ENCODE peak calls at places on chromosomes 13 and 19, in ten cellular contexts. X, M, K, A, D, F, W, L, R and I are unnamed samples.

GRCh38 chr13:92143766-92144165 is 745.3 kb downstream of the GPC5 start:
- DNase-seq in L (no peak), M (no peak), A (no peak), F (no peak), R (peak), K (no peak), D (peak), W (no peak), X (no peak), I (no peak)

GRCh38 chr19:16886305-16886880 is 2.4 kb upstream of the F2RL3 start:
- DNase-seq in F (no peak), R (peak), W (no peak), M (peak), K (peak), X (no peak), D (peak), A (no peak), L (no peak), I (no peak)

GRCh38 chr19:18251587-18252369 is 22.5 kb downstream of the IQCN start:
- DNase-seq in R (peak), F (peak), A (no peak), D (peak), X (peak), L (peak), M (peak), K (peak), W (peak), I (peak)

GRCh38 chr13:39765801-39766463 is 110.5 kb downstream of the COG6 start:
- DNase-seq in X (no peak), K (peak), D (no peak), A (no peak), L (peak), W (peak), R (peak), M (peak), F (peak), I (peak)

GRCh38 chr19:38692458-38693379 is 45.3 kb downstream of the ACTN4 start:
- DNase-seq in X (no peak), K (no peak), M (no peak), D (no peak), F (no peak), R (no peak), L (no peak), A (no peak), W (no peak), I (no peak)

GRCh38 chr19:17246681-17247425 is 1.1 kb upstream of the NR2F6 start:
- DNase-seq in M (peak), D (no peak), A (no peak), L (peak), W (peak), R (no peak), K (no peak), F (peak), X (no peak), I (peak)

GRCh38 chr19:45972081-45972943 is 1.4 kb downstream of the NOVA2 start:
- DNase-seq in L (no peak), W (no peak), F (peak), X (peak), K (peak), A (no peak), D (no peak), M (no peak), R (no peak), I (no peak)

GRCh38 chr19:21322528-21322927 is 6.7 kb downstream of the ZNF708 start:
- DNase-seq in R (no peak), K (no peak), A (no peak), W (no peak), D (peak), F (no peak), X (no peak), L (no peak), M (no peak), I (no peak)

GRCh38 chr19:9178901-9179300 is at the start of gene OR7D2:
- DNase-seq in D (no peak), R (no peak), L (no peak), W (no peak), X (no peak), K (no peak), F (no peak), M (no peak), A (no peak), I (no peak)

GRCh38 chr19:38785187-38785699 is 3.8 kb upstream of the LGALS7B start:
- DNase-seq in X (no peak), L (no peak), W (no peak), F (no peak), K (no peak), A (no peak), M (peak), D (no peak), R (no peak), I (no peak)

GRCh38 chr19:12834976-12835757 is 788 bp upstream of the RTBDN start:
- DNase-seq in L (no peak), R (no peak), X (no peak), D (no peak), M (peak), A (no peak), K (no peak), F (peak), W (peak), I (peak)

GRCh38 chr19:32997716-32998355 is 25.8 kb downstream of the FAAP24 start:
- DNase-seq in W (no peak), M (no peak), X (no peak), A (no peak), D (no peak), K (no peak), R (no peak), F (no peak), L (no peak), I (no peak)

GRCh38 chr13:75161804-75162203 is 320.2 kb downstream of the TBC1D4 start:
- DNase-seq in X (no peak), R (no peak), A (no peak), D (no peak), W (no peak), L (no peak), M (no peak), F (no peak), K (no peak), I (no peak)

GRCh38 chr19:17184381-17184841 is 30.7 kb upstream of the USE1 start:
- DNase-seq in K (no peak), X (peak), M (no peak), R (no peak), F (no peak), W (no peak), D (no peak), L (no peak), A (no peak), I (no peak)

GRCh38 chr19:46077815-46078167 is 37.0 kb upstream of the IGFL4 start:
- DNase-seq in F (no peak), R (no peak), X (no peak), A (no peak), K (no peak), L (no peak), M (no peak), W (no peak), D (no peak), I (no peak)

GRCh38 chr13:41668130-41668757 is 210.9 kb downstream of the RGCC start:
- DNase-seq in R (peak), K (peak), W (peak), M (no peak), X (peak), A (no peak), D (peak), L (no peak), F (no peak), I (peak)

GRCh38 chr13:45482571-45483173 is 17.9 kb downstream of the COG3 start:
- DNase-seq in A (no peak), X (no peak), R (peak), F (no peak), M (no peak), W (no peak), L (no peak), D (peak), K (no peak), I (no peak)

GRCh38 chr13:26280295-26280694 is 26.4 kb downstream of the CDK8 start:
- DNase-seq in A (no peak), F (no peak), D (peak), W (no peak), R (peak), M (no peak), L (no peak), K (no peak), X (no peak), I (no peak)

GRCh38 chr13:74732736-74733135 is 598.5 kb upstream of the KLF12 start:
- DNase-seq in F (no peak), W (no peak), A (no peak), M (no peak), X (no peak), R (no peak), D (no peak), L (no peak), K (no peak), I (no peak)

GRCh38 chr13:88042489-88042888 is 371.3 kb downstream of the SLITRK5 start:
- DNase-seq in A (no peak), K (no peak), L (no peak), M (no peak), W (no peak), X (no peak), R (peak), D (no peak), F (no peak), I (no peak)

GRCh38 chr13:51297556-51297955 is 41.9 kb upstream of the SERPINE3 start:
- DNase-seq in R (no peak), K (no peak), A (no peak), F (no peak), M (no peak), W (no peak), L (no peak), D (no peak), X (no peak), I (no peak)

GRCh38 chr13:97321616-97322321 is 99.6 kb downstream of the MBNL2 start:
- DNase-seq in K (no peak), A (no peak), F (no peak), M (peak), L (no peak), X (no peak), D (no peak), W (no peak), R (no peak), I (no peak)

GRCh38 chr13:111658150-111659100 is 338.0 kb downstream of the TEX29 start:
- DNase-seq in R (no peak), W (no peak), D (no peak), M (no peak), A (no peak), X (no peak), K (no peak), F (peak), L (no peak), I (peak)

GRCh38 chr13:104196611-104197010 is 1130.4 kb upstream of the SLC10A2 start:
- DNase-seq in A (no peak), X (no peak), R (no peak), W (no peak), K (no peak), D (no peak), M (no peak), L (no peak), F (no peak), I (no peak)

GRCh38 chr19:35714601-35715354 is 3.0 kb upstream of the KMT2B start:
- DNase-seq in M (no peak), K (no peak), R (no peak), L (no peak), W (no peak), F (no peak), A (no peak), X (no peak), D (no peak), I (no peak)

GRCh38 chr13:73681015-73681414 is 453.2 kb downstream of the KLF12 start:
- DNase-seq in L (no peak), D (no peak), W (no peak), X (no peak), R (no peak), K (no peak), A (no peak), M (no peak), F (no peak), I (no peak)

GRCh38 chr13:42997381-42997780 is 5.3 kb upstream of the EPSTI1 start:
- DNase-seq in W (no peak), K (no peak), X (no peak), L (no peak), M (no peak), R (no peak), F (no peak), D (peak), A (no peak), I (no peak)

GRCh38 chr13:50845211-50845610 is 1.7 kb upstream of the DLEU7 start:
- DNase-seq in F (no peak), L (no peak), M (no peak), A (no peak), D (no peak), R (peak), K (no peak), X (no peak), W (no peak), I (no peak)

GRCh38 chr19:33386361-33386858 is 12.9 kb downstream of the CEBPG start:
- DNase-seq in D (no peak), X (no peak), K (no peak), R (no peak), A (no peak), L (no peak), M (peak), F (no peak), W (no peak), I (no peak)

GRCh38 chr19:8367327-8368001 is 3.5 kb downstream of the ANGPTL4 start:
- DNase-seq in K (peak), L (peak), R (peak), D (peak), M (peak), X (no peak), W (peak), A (no peak), F (peak), I (peak)

GRCh38 chr19:33441277-33441699 is 67.8 kb downstream of the CEBPG start:
- DNase-seq in W (no peak), K (no peak), X (no peak), M (peak), A (no peak), L (peak), F (peak), R (no peak), D (no peak), I (no peak)

GRCh38 chr13:99759163-99759552 is 212.4 kb downstream of the ZIC5 start:
- DNase-seq in W (no peak), X (no peak), K (no peak), A (no peak), R (no peak), M (no peak), L (no peak), F (no peak), D (no peak), I (no peak)

GRCh38 chr19:12294308-12295158 is at the start of gene ZNF44:
- DNase-seq in L (peak), R (peak), K (peak), W (peak), M (peak), X (peak), D (peak), A (peak), F (peak), I (peak)

GRCh38 chr13:40813662-40814454 is 24.4 kb downstream of the SLC25A15 start:
- DNase-seq in K (no peak), W (no peak), F (no peak), A (no peak), R (peak), M (no peak), D (peak), X (no peak), L (no peak), I (no peak)

GRCh38 chr19:54430306-54431254 is 15.3 kb downstream of the TTYH1 start:
- DNase-seq in K (no peak), M (peak), D (peak), F (peak), R (peak), L (no peak), A (no peak), X (no peak), W (no peak), I (peak)
- TF ChIP-seq CTCF in K (no peak), M (peak), D (no peak), F (no peak), R (peak), L (no peak), A (no peak), X (peak), W (no peak), I (peak)

GRCh38 chr13:29771247-29771646 is 79.2 kb downstream of the UBL3 start:
- DNase-seq in D (peak), M (no peak), W (no peak), R (peak), F (no peak), L (no peak), A (no peak), K (no peak), X (no peak), I (no peak)
- TF ChIP-seq CTCF in D (peak), M (peak), W (peak), R (peak), F (peak), L (no peak), A (peak), K (peak), X (peak), I (peak)

GRCh38 chr13:98406971-98407370 is 169.9 kb downstream of the STK24 start:
- DNase-seq in F (no peak), K (no peak), L (no peak), X (no peak), W (no peak), A (no peak), M (no peak), D (no peak), R (no peak), I (no peak)

GRCh38 chr13:98405690-98406344 is 171.1 kb downstream of the STK24 start:
- DNase-seq in M (no peak), X (no peak), F (no peak), K (no peak), W (no peak), R (no peak), L (no peak), A (no peak), D (no peak), I (no peak)

GRCh38 chr13:98403076-98403475 is 173.8 kb downstream of the STK24 start:
- DNase-seq in X (no peak), L (no peak), A (no peak), R (no peak), D (no peak), F (no peak), M (no peak), W (no peak), K (no peak), I (no peak)

GRCh38 chr13:98406475-98406874 is 170.4 kb downstream of the STK24 start:
- DNase-seq in D (no peak), W (no peak), A (no peak), L (no peak), X (no peak), R (no peak), F (no peak), M (no peak), K (no peak), I (no peak)

GRCh38 chr13:98405107-98405571 is 171.8 kb downstream of the STK24 start:
- DNase-seq in K (no peak), A (no peak), F (peak), W (no peak), M (no peak), X (no peak), R (peak), D (peak), L (no peak), I (peak)
- TF ChIP-seq CTCF in K (no peak), A (no peak), F (no peak), W (no peak), M (no peak), X (no peak), R (no peak), D (no peak), L (no peak), I (no peak)

DNA sequence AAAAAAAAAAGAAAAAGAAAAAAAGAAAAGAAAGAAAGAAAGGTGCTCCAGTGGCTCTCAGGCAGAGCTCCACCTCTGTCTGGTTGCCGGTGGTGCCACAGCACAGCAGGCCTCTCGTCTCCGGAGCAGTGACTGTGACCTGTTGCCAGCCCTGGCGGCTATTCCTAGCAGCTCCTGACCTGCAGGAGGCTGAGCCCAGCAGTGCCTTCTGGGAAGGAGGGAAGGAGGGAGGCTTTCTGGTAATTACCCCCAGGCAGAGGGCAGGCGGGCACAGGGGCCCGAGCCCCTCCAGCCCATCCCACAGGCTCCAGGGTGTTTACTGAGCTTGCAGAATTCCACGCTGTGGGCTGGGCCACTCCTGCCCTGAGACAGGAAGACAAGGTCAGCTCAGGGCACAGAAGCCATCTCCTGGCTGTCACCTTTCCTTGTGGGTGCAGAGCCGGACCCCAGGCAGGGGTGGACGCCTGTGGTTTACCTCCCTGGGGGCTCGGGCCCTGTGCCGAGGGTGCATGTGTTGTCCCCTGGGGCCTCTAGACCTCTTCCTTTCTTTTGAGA is 77.9 kb downstream of the GNG7 start:
- DNase-seq in R (no peak), W (no peak), L (peak), D (no peak), X (peak), K (no peak), F (no peak), A (no peak), M (peak), I (peak)
- TF ChIP-seq CTCF in R (no peak), W (no peak), L (no peak), D (no peak), X (peak), K (no peak), F (no peak), A (peak), M (no peak), I (no peak)

GRCh38 chr13:113456116-113456702 is 2.9 kb upstream of the ADPRHL1 start:
- DNase-seq in W (no peak), F (no peak), R (no peak), X (no peak), K (no peak), A (no peak), L (no peak), D (no peak), M (peak), I (no peak)

GRCh38 chr13:113460599-113460998 is 7.3 kb upstream of the ADPRHL1 start:
- DNase-seq in W (no peak), A (no peak), X (no peak), K (no peak), M (no peak), R (no peak), D (no peak), L (no peak), F (no peak), I (no peak)

GRCh38 chr13:113457510-113457909 is 4.2 kb upstream of the ADPRHL1 start:
- DNase-seq in F (no peak), W (no peak), L (no peak), A (no peak), D (no peak), X (no peak), R (peak), K (no peak), M (peak), I (no peak)

GRCh38 chr13:113460064-113460555 is 6.8 kb upstream of the ADPRHL1 start:
- DNase-seq in F (no peak), D (no peak), A (no peak), W (no peak), X (no peak), K (no peak), L (no peak), R (no peak), M (no peak), I (no peak)

DNA sequence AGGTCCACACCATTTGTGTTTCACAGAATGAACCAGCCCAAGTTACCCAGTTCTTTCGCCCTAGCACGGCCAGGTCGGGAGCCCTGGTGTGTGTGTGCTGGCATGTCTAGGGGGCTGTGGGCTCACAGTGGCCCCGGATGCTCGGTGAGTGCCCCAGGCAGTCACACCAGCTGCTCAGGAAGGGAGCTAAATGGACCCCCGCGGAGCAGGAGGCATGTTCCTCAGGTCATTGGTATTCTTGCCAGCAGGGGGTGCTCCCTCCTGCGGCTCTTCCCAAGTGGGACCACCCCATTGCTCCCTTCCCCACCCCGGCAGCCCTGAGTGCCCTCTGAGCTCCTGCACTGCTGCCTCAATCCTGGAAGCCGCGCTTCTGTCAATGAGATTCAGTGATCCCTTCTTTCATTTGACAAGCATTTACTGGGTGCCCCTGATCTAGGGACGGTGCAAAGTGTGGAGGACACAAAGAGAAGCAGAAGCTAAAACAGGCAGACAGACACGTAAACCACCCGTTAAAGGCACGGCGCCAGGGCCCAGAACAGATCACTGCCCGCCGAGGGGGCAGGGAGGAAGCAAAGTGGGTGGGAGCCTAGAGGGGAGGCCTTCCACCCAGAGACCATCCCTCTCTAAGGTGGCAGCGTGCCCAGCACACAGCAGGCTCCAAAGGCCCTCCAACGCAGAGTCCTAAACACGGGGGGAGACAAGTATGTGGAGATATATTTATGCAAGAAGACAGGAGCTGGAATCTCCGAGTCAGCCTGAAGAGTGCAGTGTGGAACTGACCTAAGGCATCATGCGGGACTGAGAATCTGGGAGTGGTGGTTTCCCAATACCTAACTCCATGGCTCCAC is 5.2 kb upstream of the ADPRHL1 start:
- DNase-seq in X (no peak), R (peak), K (no peak), L (no peak), A (no peak), D (peak), F (peak), M (peak), W (no peak), I (peak)
- TF ChIP-seq CTCF in X (no peak), R (peak), K (no peak), L (no peak), A (no peak), D (peak), F (peak), M (peak), W (no peak), I (peak)